ENCODE peak calls at places on chromosome 15, in seven cellular contexts. One of them, this sample, is unnamed.
A peak's percentile ranks its signal among the peaks of the same experiment; 100 is the strongest.

GRCh38 chr15:49082960-49083359 is 36.7 kb upstream of the SECISBP2L start:
- DNase-seq in hepatocyte: no peak
- DNase-seq in RWPE2: no peak
- DNase-seq in pancreas: no peak
- DNase-seq in stomach: no peak
- DNase-seq in HCT116: no peak
- DNase-seq in iPS DF 6.9: no peak
- DNase-seq in this sample: no peak

GRCh38 chr15:25711164-25711563 is 152.0 kb downstream of the ATP10A start:
- DNase-seq in pancreas: no peak
- DNase-seq in RWPE2: peak; percentile 51
- DNase-seq in iPS DF 6.9: no peak
- DNase-seq in HCT116: no peak
- DNase-seq in stomach: no peak
- DNase-seq in hepatocyte: no peak
- DNase-seq in this sample: no peak

GRCh38 chr15:36579792-36580431 is 486 bp downstream of the CDIN1 start:
- DNase-seq in HCT116: no peak
- DNase-seq in stomach: peak; percentile 27
- DNase-seq in RWPE2: no peak
- DNase-seq in hepatocyte: peak; percentile 33
- DNase-seq in iPS DF 6.9: no peak
- DNase-seq in pancreas: no peak
- DNase-seq in this sample: no peak

GRCh38 chr15:70597056-70597603 is 166.2 kb downstream of the UACA start:
- DNase-seq in RWPE2: no peak
- DNase-seq in hepatocyte: peak; percentile 13
- DNase-seq in HCT116: no peak
- DNase-seq in pancreas: no peak
- DNase-seq in iPS DF 6.9: no peak
- DNase-seq in stomach: no peak
- DNase-seq in this sample: no peak

GRCh38 chr15:40238481-40238926 is 359 bp upstream of the PAK6 start:
- DNase-seq in iPS DF 6.9: no peak
- DNase-seq in hepatocyte: no peak
- DNase-seq in HCT116: no peak
- DNase-seq in pancreas: no peak
- DNase-seq in RWPE2: no peak
- DNase-seq in stomach: peak; percentile 20
- DNase-seq in this sample: no peak

GRCh38 chr15:92906563-92907081 is 6.5 kb downstream of the CHD2 start:
- DNase-seq in stomach: no peak
- DNase-seq in hepatocyte: peak; percentile 65
- DNase-seq in iPS DF 6.9: no peak
- DNase-seq in HCT116: peak; percentile 73
- DNase-seq in RWPE2: no peak
- DNase-seq in pancreas: no peak
- DNase-seq in this sample: no peak

GRCh38 chr15:50241684-50242450 is 23.7 kb downstream of the HDC start:
- DNase-seq in iPS DF 6.9: no peak
- DNase-seq in hepatocyte: no peak
- DNase-seq in HCT116: no peak
- DNase-seq in stomach: no peak
- DNase-seq in RWPE2: no peak
- DNase-seq in pancreas: no peak
- DNase-seq in this sample: no peak

GRCh38 chr15:50028323-50028722 is 90.7 kb downstream of the ATP8B4 start:
- DNase-seq in RWPE2: no peak
- DNase-seq in HCT116: no peak
- DNase-seq in stomach: no peak
- DNase-seq in pancreas: no peak
- DNase-seq in iPS DF 6.9: no peak
- DNase-seq in hepatocyte: no peak
- DNase-seq in this sample: no peak

GRCh38 chr15:26656080-26656479 is 116.8 kb downstream of the GABRB3 start:
- DNase-seq in hepatocyte: peak; percentile 15
- DNase-seq in iPS DF 6.9: no peak
- DNase-seq in RWPE2: no peak
- DNase-seq in stomach: no peak
- DNase-seq in pancreas: no peak
- DNase-seq in HCT116: no peak
- DNase-seq in this sample: no peak

GRCh38 chr15:44569316-44569715 is 32.4 kb downstream of the EIF3J start:
- DNase-seq in iPS DF 6.9: no peak
- DNase-seq in stomach: no peak
- DNase-seq in hepatocyte: no peak
- DNase-seq in HCT116: no peak
- DNase-seq in pancreas: no peak
- DNase-seq in RWPE2: no peak
- DNase-seq in this sample: no peak

GRCh38 chr15:48641416-48641815 is 4.1 kb downstream of the FBN1 start:
- DNase-seq in pancreas: no peak
- DNase-seq in HCT116: no peak
- DNase-seq in RWPE2: no peak
- DNase-seq in iPS DF 6.9: no peak
- DNase-seq in stomach: no peak
- DNase-seq in hepatocyte: no peak
- DNase-seq in this sample: no peak

GRCh38 chr15:83850846-83851245 is 196.9 kb downstream of the ADAMTSL3 start:
- DNase-seq in iPS DF 6.9: no peak
- DNase-seq in hepatocyte: no peak
- DNase-seq in RWPE2: peak; percentile 83
- DNase-seq in HCT116: no peak
- DNase-seq in stomach: no peak
- DNase-seq in pancreas: no peak
- DNase-seq in this sample: no peak

GRCh38 chr15:50138391-50138790 is 19.4 kb upstream of the ATP8B4 start:
- DNase-seq in hepatocyte: no peak
- DNase-seq in HCT116: no peak
- DNase-seq in pancreas: no peak
- DNase-seq in stomach: no peak
- DNase-seq in iPS DF 6.9: no peak
- DNase-seq in RWPE2: no peak
- DNase-seq in this sample: no peak

GRCh38 chr15:50798684-50799083 is 33.2 kb upstream of the SPPL2A start:
- DNase-seq in hepatocyte: peak; percentile 69
- DNase-seq in pancreas: peak; percentile 22
- DNase-seq in RWPE2: no peak
- DNase-seq in HCT116: no peak
- DNase-seq in iPS DF 6.9: no peak
- DNase-seq in stomach: no peak
- DNase-seq in this sample: no peak

GRCh38 chr15:43230640-43231115 is 9.9 kb upstream of the EPB42 start:
- DNase-seq in HCT116: no peak
- DNase-seq in stomach: no peak
- DNase-seq in pancreas: no peak
- DNase-seq in hepatocyte: no peak
- DNase-seq in RWPE2: no peak
- DNase-seq in iPS DF 6.9: no peak
- DNase-seq in this sample: no peak

GRCh38 chr15:101296418-101297405 is 1.7 kb upstream of the SNRPA1 start:
- DNase-seq in iPS DF 6.9: no peak
- DNase-seq in hepatocyte: no peak
- DNase-seq in stomach: no peak
- DNase-seq in HCT116: no peak
- DNase-seq in RWPE2: peak; percentile 65
- DNase-seq in pancreas: no peak
- DNase-seq in this sample: no peak

GRCh38 chr15:50051811-50052419 is 67.1 kb downstream of the ATP8B4 start:
- DNase-seq in stomach: no peak
- DNase-seq in RWPE2: no peak
- DNase-seq in hepatocyte: peak; percentile 83
- DNase-seq in HCT116: peak; percentile 41
- DNase-seq in pancreas: peak; percentile 55
- DNase-seq in iPS DF 6.9: peak; percentile 54
- DNase-seq in this sample: no peak

GRCh38 chr15:70801111-70801510 is 37.8 kb upstream of the UACA start:
- DNase-seq in HCT116: no peak
- DNase-seq in iPS DF 6.9: no peak
- DNase-seq in hepatocyte: no peak
- DNase-seq in RWPE2: no peak
- DNase-seq in stomach: no peak
- DNase-seq in pancreas: no peak
- DNase-seq in this sample: no peak

GRCh38 chr15:63476229-63476632 is 28.2 kb upstream of the USP3 start:
- DNase-seq in HCT116: peak; percentile 65
- DNase-seq in hepatocyte: peak; percentile 71
- DNase-seq in RWPE2: no peak
- DNase-seq in iPS DF 6.9: no peak
- DNase-seq in pancreas: no peak
- DNase-seq in stomach: no peak
- DNase-seq in this sample: no peak

GRCh38 chr15:31457161-31457560 is 130.5 kb downstream of the KLF13 start:
- DNase-seq in pancreas: no peak
- DNase-seq in iPS DF 6.9: no peak
- DNase-seq in RWPE2: peak; percentile 65
- DNase-seq in stomach: no peak
- DNase-seq in HCT116: no peak
- DNase-seq in hepatocyte: no peak
- DNase-seq in this sample: no peak

GRCh38 chr15:69991493-69991892 is 106.2 kb downstream of the TLE3 start:
- DNase-seq in HCT116: no peak
- DNase-seq in iPS DF 6.9: no peak
- DNase-seq in stomach: no peak
- DNase-seq in pancreas: no peak
- DNase-seq in RWPE2: no peak
- DNase-seq in hepatocyte: no peak
- DNase-seq in this sample: no peak

GRCh38 chr15:25236861-25237155 is 202.0 kb downstream of the UBE3A start:
- DNase-seq in stomach: no peak
- DNase-seq in hepatocyte: no peak
- DNase-seq in iPS DF 6.9: no peak
- DNase-seq in pancreas: no peak
- DNase-seq in RWPE2: peak; percentile 66
- DNase-seq in HCT116: no peak
- DNase-seq in this sample: no peak

GRCh38 chr15:58175955-58176354 is 37.8 kb downstream of the AQP9 start:
- DNase-seq in stomach: no peak
- DNase-seq in HCT116: no peak
- DNase-seq in hepatocyte: no peak
- DNase-seq in RWPE2: no peak
- DNase-seq in iPS DF 6.9: no peak
- DNase-seq in pancreas: no peak
- DNase-seq in this sample: no peak

GRCh38 chr15:40248006-40248783 is 9.3 kb downstream of the PAK6 start:
- DNase-seq in stomach: no peak
- DNase-seq in iPS DF 6.9: no peak
- DNase-seq in pancreas: no peak
- DNase-seq in HCT116: no peak
- DNase-seq in RWPE2: peak; percentile 68
- DNase-seq in hepatocyte: no peak
- DNase-seq in this sample: no peak

GRCh38 chr15:93694038-93694437 is 537.3 kb upstream of the MCTP2 start:
- DNase-seq in hepatocyte: no peak
- DNase-seq in stomach: no peak
- DNase-seq in HCT116: no peak
- DNase-seq in RWPE2: no peak
- DNase-seq in pancreas: no peak
- DNase-seq in iPS DF 6.9: no peak
- DNase-seq in this sample: no peak

GRCh38 chr15:34335176-34335575 is 2.4 kb downstream of the SLC12A6 start:
- DNase-seq in hepatocyte: no peak
- DNase-seq in iPS DF 6.9: no peak
- DNase-seq in HCT116: no peak
- DNase-seq in RWPE2: no peak
- DNase-seq in stomach: no peak
- DNase-seq in pancreas: no peak
- DNase-seq in this sample: no peak

DNA sequence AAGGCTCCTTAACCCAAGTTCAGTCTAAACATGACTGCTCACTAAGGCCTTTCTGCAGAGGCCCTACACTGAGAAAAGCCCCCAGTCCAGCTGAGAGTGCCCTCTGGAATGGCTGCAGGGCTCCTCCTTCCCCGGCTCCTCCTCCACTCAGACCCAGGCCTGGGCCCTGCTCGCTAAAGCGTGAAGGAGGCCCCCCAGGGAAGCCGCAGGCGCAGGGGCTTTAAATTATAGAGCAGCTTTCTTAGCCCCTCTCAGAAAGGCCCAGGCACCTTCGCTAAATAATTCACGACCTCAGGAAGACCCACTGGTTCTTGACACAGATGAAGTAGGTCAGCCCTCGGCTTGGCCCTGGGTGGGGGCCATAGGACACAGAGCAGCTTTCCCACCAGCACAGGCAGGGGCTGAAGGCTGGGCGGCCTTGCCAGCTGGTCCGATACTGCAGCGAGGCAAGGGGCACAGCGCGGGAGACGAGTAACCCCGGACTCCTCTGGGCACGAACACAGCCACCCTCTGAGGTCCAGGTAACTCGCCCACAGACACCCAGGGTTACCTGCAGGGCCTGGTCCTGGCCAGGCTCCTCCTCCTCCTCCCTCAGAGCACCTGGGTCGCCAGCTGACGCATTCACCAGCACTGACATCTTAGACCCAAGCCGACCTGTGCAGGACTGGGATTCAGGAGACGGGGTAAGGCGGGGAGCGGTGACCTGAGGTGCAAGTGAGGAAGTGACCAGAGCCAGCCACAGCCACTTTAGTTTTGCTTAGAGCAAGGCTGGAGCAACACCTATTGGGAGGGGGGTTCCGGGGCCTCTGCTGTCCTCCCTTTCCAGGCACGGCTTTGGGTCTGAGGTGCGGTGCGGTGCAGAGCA is 36.9 kb downstream of the RBPMS2 start:
- DNase-seq in iPS DF 6.9: no peak
- DNase-seq in hepatocyte: no peak
- DNase-seq in HCT116: no peak
- DNase-seq in stomach: no peak
- DNase-seq in RWPE2: no peak
- DNase-seq in pancreas: no peak
- DNase-seq in this sample: no peak
- H3K4me1 ChIP-seq in iPS DF 6.9: no peaks in the 10 kb centered on the region
- H3K4me1 ChIP-seq in hepatocyte: no peaks in the 10 kb centered on the region
- H3K4me1 ChIP-seq in HCT116: no peaks in the 10 kb centered on the region
- H3K4me1 ChIP-seq in stomach: no peaks in the 10 kb centered on the region
- H3K4me1 ChIP-seq in RWPE2: no peaks in the 10 kb centered on the region
- H3K4me1 ChIP-seq in pancreas: no peaks in the 10 kb centered on the region
- H3K4me1 ChIP-seq in this sample: no peaks in the 10 kb centered on the region

GRCh38 chr15:85583404-85584390 is 203.3 kb downstream of the AKAP13 start:
- DNase-seq in pancreas: no peak
- DNase-seq in HCT116: peak; percentile 36
- DNase-seq in stomach: peak; percentile 66
- DNase-seq in RWPE2: no peak
- DNase-seq in hepatocyte: no peak
- DNase-seq in iPS DF 6.9: no peak
- DNase-seq in this sample: peak; percentile 27
- H3K4me1 ChIP-seq in pancreas: peaks cover 32% of the 10 kb centered on the region
- H3K4me1 ChIP-seq in HCT116: peaks cover 10% of the 10 kb centered on the region
- H3K4me1 ChIP-seq in stomach: peaks cover 52% of the 10 kb centered on the region
- H3K4me1 ChIP-seq in RWPE2: peaks cover 31% of the 10 kb centered on the region
- H3K4me1 ChIP-seq in hepatocyte: peaks cover 42% of the 10 kb centered on the region
- H3K4me1 ChIP-seq in iPS DF 6.9: peaks cover 1% of the 10 kb centered on the region
- H3K4me1 ChIP-seq in this sample: peaks cover 66% of the 10 kb centered on the region

GRCh38 chr15:77456746-77457618 is 36.3 kb downstream of the HMG20A start:
- DNase-seq in iPS DF 6.9: no peak
- DNase-seq in hepatocyte: no peak
- DNase-seq in pancreas: no peak
- DNase-seq in HCT116: no peak
- DNase-seq in RWPE2: no peak
- DNase-seq in stomach: no peak
- DNase-seq in this sample: no peak
- H3K4me1 ChIP-seq in iPS DF 6.9: no peaks in the 10 kb centered on the region
- H3K4me1 ChIP-seq in hepatocyte: peaks cover 11% of the 10 kb centered on the region
- H3K4me1 ChIP-seq in pancreas: peaks cover 14% of the 10 kb centered on the region
- H3K4me1 ChIP-seq in HCT116: no peaks in the 10 kb centered on the region
- H3K4me1 ChIP-seq in RWPE2: peaks cover 12% of the 10 kb centered on the region
- H3K4me1 ChIP-seq in stomach: peaks cover 17% of the 10 kb centered on the region
- H3K4me1 ChIP-seq in this sample: peaks cover 14% of the 10 kb centered on the region

GRCh38 chr15:99536422-99537033 is 29.3 kb upstream of the MEF2A start:
- DNase-seq in pancreas: peak; percentile 12
- DNase-seq in stomach: no peak
- DNase-seq in iPS DF 6.9: no peak
- DNase-seq in hepatocyte: no peak
- DNase-seq in HCT116: peak; percentile 76
- DNase-seq in RWPE2: no peak
- DNase-seq in this sample: no peak
- H3K4me1 ChIP-seq in pancreas: no peaks in the 10 kb centered on the region
- H3K4me1 ChIP-seq in stomach: no peaks in the 10 kb centered on the region
- H3K4me1 ChIP-seq in iPS DF 6.9: no peaks in the 10 kb centered on the region
- H3K4me1 ChIP-seq in hepatocyte: no peaks in the 10 kb centered on the region
- H3K4me1 ChIP-seq in HCT116: peaks cover 3% of the 10 kb centered on the region
- H3K4me1 ChIP-seq in RWPE2: peaks cover 14% of the 10 kb centered on the region
- H3K4me1 ChIP-seq in this sample: no peaks in the 10 kb centered on the region